ENCODE peak calls at places on chromosomes 2 and 18, in seven cellular contexts. One of them, this sample, is unnamed.

GRCh38 chr2:232876978-232877441 is 6.9 kb downstream of the SNORC start:
- DNase-seq in hepatocyte: no peak
- DNase-seq in heart left ventricle: no peak
- DNase-seq in neural progenitor cell: no peak
- DNase-seq in foreskin keratinocyte: no peak
- DNase-seq in effector memory CD4-positive, alpha-beta T cell: no peak
- DNase-seq in neuronal stem cell: no peak
- DNase-seq in this sample: no peak

GRCh38 chr2:96404446-96405373 is 69.1 kb downstream of the NCAPH start:
- DNase-seq in neuronal stem cell: no peak
- DNase-seq in foreskin keratinocyte: no peak
- DNase-seq in hepatocyte: no peak
- DNase-seq in effector memory CD4-positive, alpha-beta T cell: no peak
- DNase-seq in heart left ventricle: peak; percentile 34
- DNase-seq in neural progenitor cell: no peak
- DNase-seq in this sample: no peak

GRCh38 chr2:166661391-166661790 is 167.3 kb upstream of the SCN7A start:
- DNase-seq in foreskin keratinocyte: no peak
- DNase-seq in effector memory CD4-positive, alpha-beta T cell: no peak
- DNase-seq in hepatocyte: no peak
- DNase-seq in heart left ventricle: no peak
- DNase-seq in neuronal stem cell: no peak
- DNase-seq in neural progenitor cell: no peak
- DNase-seq in this sample: no peak

GRCh38 chr2:88600038-88600465 is 27.2 kb downstream of the EIF2AK3 start:
- DNase-seq in neural progenitor cell: peak; percentile 40
- DNase-seq in hepatocyte: peak; percentile 90
- DNase-seq in neuronal stem cell: peak; percentile 35
- DNase-seq in heart left ventricle: peak; percentile 48
- DNase-seq in effector memory CD4-positive, alpha-beta T cell: peak; percentile 17
- DNase-seq in foreskin keratinocyte: peak; percentile 99
- DNase-seq in this sample: no peak

GRCh38 chr2:179070895-179071294 is 21.0 kb upstream of the CCDC141 start:
- DNase-seq in neural progenitor cell: no peak
- DNase-seq in neuronal stem cell: no peak
- DNase-seq in foreskin keratinocyte: no peak
- DNase-seq in hepatocyte: no peak
- DNase-seq in effector memory CD4-positive, alpha-beta T cell: no peak
- DNase-seq in heart left ventricle: no peak
- DNase-seq in this sample: no peak

GRCh38 chr18:64219511-64219910 is 70.6 kb upstream of the LINC00305 start:
- DNase-seq in effector memory CD4-positive, alpha-beta T cell: no peak
- DNase-seq in neuronal stem cell: no peak
- DNase-seq in neural progenitor cell: no peak
- DNase-seq in foreskin keratinocyte: no peak
- DNase-seq in hepatocyte: no peak
- DNase-seq in heart left ventricle: no peak
- DNase-seq in this sample: no peak

GRCh38 chr18:12031836-12032235 is 50.5 kb downstream of the IMPA2 start:
- DNase-seq in hepatocyte: no peak
- DNase-seq in neural progenitor cell: no peak
- DNase-seq in heart left ventricle: peak; percentile 54
- DNase-seq in foreskin keratinocyte: no peak
- DNase-seq in neuronal stem cell: no peak
- DNase-seq in effector memory CD4-positive, alpha-beta T cell: no peak
- DNase-seq in this sample: no peak

GRCh38 chr18:13247506-13247905 is 28.9 kb downstream of the LDLRAD4 start:
- DNase-seq in neural progenitor cell: no peak
- DNase-seq in hepatocyte: no peak
- DNase-seq in neuronal stem cell: no peak
- DNase-seq in foreskin keratinocyte: no peak
- DNase-seq in effector memory CD4-positive, alpha-beta T cell: no peak
- DNase-seq in heart left ventricle: no peak
- DNase-seq in this sample: no peak

GRCh38 chr2:14423145-14423906 is 209.2 kb upstream of the LRATD1 start:
- DNase-seq in hepatocyte: no peak
- DNase-seq in heart left ventricle: no peak
- DNase-seq in effector memory CD4-positive, alpha-beta T cell: no peak
- DNase-seq in foreskin keratinocyte: no peak
- DNase-seq in neuronal stem cell: no peak
- DNase-seq in neural progenitor cell: no peak
- DNase-seq in this sample: no peak

GRCh38 chr2:100107911-100108647 is 34.3 kb downstream of the AFF3 start:
- DNase-seq in neural progenitor cell: no peak
- DNase-seq in effector memory CD4-positive, alpha-beta T cell: no peak
- DNase-seq in hepatocyte: no peak
- DNase-seq in heart left ventricle: no peak
- DNase-seq in foreskin keratinocyte: no peak
- DNase-seq in neuronal stem cell: no peak
- DNase-seq in this sample: no peak

GRCh38 chr2:180723712-180724111 is 256.7 kb upstream of the UBE2E3 start:
- DNase-seq in heart left ventricle: no peak
- DNase-seq in neural progenitor cell: no peak
- DNase-seq in hepatocyte: no peak
- DNase-seq in neuronal stem cell: no peak
- DNase-seq in effector memory CD4-positive, alpha-beta T cell: no peak
- DNase-seq in foreskin keratinocyte: no peak
- DNase-seq in this sample: no peak
- H3K4me1 ChIP-seq in heart left ventricle: no peaks in the 10 kb centered on the region
- H3K4me1 ChIP-seq in neural progenitor cell: no peaks in the 10 kb centered on the region
- H3K4me1 ChIP-seq in hepatocyte: no peaks in the 10 kb centered on the region
- H3K4me1 ChIP-seq in neuronal stem cell: no peaks in the 10 kb centered on the region
- H3K4me1 ChIP-seq in effector memory CD4-positive, alpha-beta T cell: no peaks in the 10 kb centered on the region
- H3K4me1 ChIP-seq in foreskin keratinocyte: no peaks in the 10 kb centered on the region
- H3K4me1 ChIP-seq in this sample: peaks cover 4% of the 10 kb centered on the region

DNA sequence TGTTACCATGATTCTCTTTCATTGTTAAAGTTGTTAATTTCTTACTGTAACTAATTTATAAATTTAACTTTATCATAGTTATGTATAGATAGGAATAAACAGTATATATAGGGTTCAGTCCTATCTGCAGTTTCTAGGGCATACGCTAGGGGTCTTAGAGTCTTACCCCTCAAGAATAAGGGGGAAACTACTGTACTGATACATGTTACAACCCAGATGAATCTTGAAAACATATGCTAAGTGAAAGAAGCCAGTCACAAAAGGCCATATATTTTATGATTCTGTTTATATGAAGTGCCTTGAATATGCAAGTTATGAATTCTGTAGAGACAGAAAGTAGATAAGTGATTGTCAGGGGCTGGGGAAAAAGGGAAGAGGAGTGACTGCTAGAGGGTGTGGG is 52.4 kb downstream of the RTN4 start:
- DNase-seq in hepatocyte: no peak
- DNase-seq in effector memory CD4-positive, alpha-beta T cell: no peak
- DNase-seq in neuronal stem cell: no peak
- DNase-seq in neural progenitor cell: no peak
- DNase-seq in foreskin keratinocyte: no peak
- DNase-seq in heart left ventricle: no peak
- DNase-seq in this sample: no peak
- H3K4me1 ChIP-seq in hepatocyte: peaks cover 21% of the 10 kb centered on the region
- H3K4me1 ChIP-seq in effector memory CD4-positive, alpha-beta T cell: peaks cover 9% of the 10 kb centered on the region
- H3K4me1 ChIP-seq in neuronal stem cell: peaks cover 2% of the 10 kb centered on the region
- H3K4me1 ChIP-seq in neural progenitor cell: peaks cover 5% of the 10 kb centered on the region
- H3K4me1 ChIP-seq in foreskin keratinocyte: peaks cover 49% of the 10 kb centered on the region
- H3K4me1 ChIP-seq in heart left ventricle: peaks cover 52% of the 10 kb centered on the region
- H3K4me1 ChIP-seq in this sample: peaks cover 65% of the 10 kb centered on the region

DNA sequence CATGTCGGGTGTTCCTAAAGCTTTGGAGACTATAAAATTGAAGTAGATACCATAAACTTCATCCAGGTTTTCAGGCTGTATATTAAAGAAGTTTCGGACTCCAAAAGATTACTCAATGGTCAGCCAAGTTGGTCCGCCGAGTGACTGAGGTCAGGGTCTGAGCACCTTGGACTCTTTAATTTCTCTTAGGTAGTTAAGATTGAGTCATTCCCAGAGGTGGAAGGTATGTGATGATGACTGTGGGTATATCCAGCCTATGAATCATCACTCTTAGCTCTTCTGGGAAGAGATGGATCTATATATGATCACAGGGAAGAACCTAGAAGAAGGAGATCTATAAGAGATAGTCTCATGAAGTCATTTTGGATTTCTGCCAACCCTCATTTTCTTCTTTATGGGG is 3.3 kb downstream of the ITGA6 start:
- DNase-seq in neuronal stem cell: no peak
- DNase-seq in effector memory CD4-positive, alpha-beta T cell: no peak
- DNase-seq in neural progenitor cell: no peak
- DNase-seq in hepatocyte: peak; percentile 22
- DNase-seq in heart left ventricle: no peak
- DNase-seq in foreskin keratinocyte: peak; percentile 69
- DNase-seq in this sample: no peak
- H3K4me1 ChIP-seq in neuronal stem cell: peaks cover 16% of the 10 kb centered on the region
- H3K4me1 ChIP-seq in effector memory CD4-positive, alpha-beta T cell: peaks cover 57% of the 10 kb centered on the region
- H3K4me1 ChIP-seq in neural progenitor cell: peaks cover 71% of the 10 kb centered on the region
- H3K4me1 ChIP-seq in hepatocyte: peaks cover 12% of the 10 kb centered on the region
- H3K4me1 ChIP-seq in heart left ventricle: peaks cover 58% of the 10 kb centered on the region
- H3K4me1 ChIP-seq in foreskin keratinocyte: peaks cover 29% of the 10 kb centered on the region
- H3K4me1 ChIP-seq in this sample: peaks cover 24% of the 10 kb centered on the region

GRCh38 chr2:152541712-152542111 is 175.5 kb downstream of the PRPF40A start:
- DNase-seq in neural progenitor cell: no peak
- DNase-seq in neuronal stem cell: no peak
- DNase-seq in effector memory CD4-positive, alpha-beta T cell: no peak
- DNase-seq in hepatocyte: no peak
- DNase-seq in heart left ventricle: no peak
- DNase-seq in foreskin keratinocyte: no peak
- DNase-seq in this sample: no peak
- H3K4me1 ChIP-seq in neural progenitor cell: peaks cover 36% of the 10 kb centered on the region
- H3K4me1 ChIP-seq in neuronal stem cell: peaks cover 22% of the 10 kb centered on the region
- H3K4me1 ChIP-seq in effector memory CD4-positive, alpha-beta T cell: no peaks in the 10 kb centered on the region
- H3K4me1 ChIP-seq in hepatocyte: peaks cover 38% of the 10 kb centered on the region
- H3K4me1 ChIP-seq in heart left ventricle: peaks cover 27% of the 10 kb centered on the region
- H3K4me1 ChIP-seq in foreskin keratinocyte: peaks cover 28% of the 10 kb centered on the region
- H3K4me1 ChIP-seq in this sample: peaks cover 33% of the 10 kb centered on the region

GRCh38 chr2:177633111-177633510 is 240.5 kb downstream of the AGPS start:
- DNase-seq in neuronal stem cell: no peak
- DNase-seq in foreskin keratinocyte: no peak
- DNase-seq in hepatocyte: no peak
- DNase-seq in neural progenitor cell: no peak
- DNase-seq in heart left ventricle: no peak
- DNase-seq in effector memory CD4-positive, alpha-beta T cell: no peak
- DNase-seq in this sample: no peak

GRCh38 chr2:177636672-177637071 is 244.1 kb downstream of the AGPS start:
- DNase-seq in heart left ventricle: no peak
- DNase-seq in foreskin keratinocyte: no peak
- DNase-seq in neural progenitor cell: no peak
- DNase-seq in neuronal stem cell: no peak
- DNase-seq in effector memory CD4-positive, alpha-beta T cell: no peak
- DNase-seq in hepatocyte: no peak
- DNase-seq in this sample: no peak

GRCh38 chr2:177631702-177632101 is 239.1 kb downstream of the AGPS start:
- DNase-seq in neural progenitor cell: no peak
- DNase-seq in heart left ventricle: no peak
- DNase-seq in hepatocyte: no peak
- DNase-seq in neuronal stem cell: no peak
- DNase-seq in effector memory CD4-positive, alpha-beta T cell: no peak
- DNase-seq in foreskin keratinocyte: no peak
- DNase-seq in this sample: no peak

GRCh38 chr2:177635696-177636095 is 243.1 kb downstream of the AGPS start:
- DNase-seq in foreskin keratinocyte: no peak
- DNase-seq in hepatocyte: no peak
- DNase-seq in neuronal stem cell: no peak
- DNase-seq in heart left ventricle: no peak
- DNase-seq in neural progenitor cell: no peak
- DNase-seq in effector memory CD4-positive, alpha-beta T cell: no peak
- DNase-seq in this sample: no peak

GRCh38 chr2:177633910-177634294 is 241.3 kb downstream of the AGPS start:
- DNase-seq in effector memory CD4-positive, alpha-beta T cell: no peak
- DNase-seq in heart left ventricle: no peak
- DNase-seq in foreskin keratinocyte: no peak
- DNase-seq in neuronal stem cell: no peak
- DNase-seq in hepatocyte: no peak
- DNase-seq in neural progenitor cell: no peak
- DNase-seq in this sample: no peak
- H3K4me1 ChIP-seq in effector memory CD4-positive, alpha-beta T cell: no peaks in the 10 kb centered on the region
- H3K4me1 ChIP-seq in heart left ventricle: peaks cover 17% of the 10 kb centered on the region
- H3K4me1 ChIP-seq in foreskin keratinocyte: no peaks in the 10 kb centered on the region
- H3K4me1 ChIP-seq in neuronal stem cell: peaks cover 6% of the 10 kb centered on the region
- H3K4me1 ChIP-seq in hepatocyte: no peaks in the 10 kb centered on the region
- H3K4me1 ChIP-seq in neural progenitor cell: peaks cover 6% of the 10 kb centered on the region
- H3K4me1 ChIP-seq in this sample: no peaks in the 10 kb centered on the region

DNA sequence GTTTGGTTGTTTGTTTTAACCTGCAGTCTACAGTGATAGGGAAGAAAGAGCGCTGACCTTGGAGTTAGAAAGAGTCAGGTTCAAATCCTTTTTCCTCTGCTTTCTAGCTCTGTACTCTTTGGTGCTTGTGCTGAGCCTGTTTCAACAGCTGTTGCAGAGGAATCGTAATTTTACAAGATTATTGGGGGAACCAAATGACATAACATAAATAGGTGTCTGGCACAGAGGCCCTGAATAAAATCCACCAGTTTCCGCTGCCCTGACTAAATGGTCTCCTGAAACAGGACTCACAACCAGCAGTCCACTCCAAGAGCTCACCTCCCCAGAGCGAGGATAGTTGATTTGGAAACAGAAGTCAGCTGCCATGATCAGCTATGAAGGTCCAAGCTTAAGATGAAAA is 125.0 kb upstream of the CDC42EP3 start:
- DNase-seq in hepatocyte: no peak
- DNase-seq in effector memory CD4-positive, alpha-beta T cell: no peak
- DNase-seq in foreskin keratinocyte: no peak
- DNase-seq in neural progenitor cell: no peak
- DNase-seq in heart left ventricle: no peak
- DNase-seq in neuronal stem cell: no peak
- DNase-seq in this sample: no peak
- H3K4me1 ChIP-seq in hepatocyte: peaks cover 21% of the 10 kb centered on the region
- H3K4me1 ChIP-seq in effector memory CD4-positive, alpha-beta T cell: no peaks in the 10 kb centered on the region
- H3K4me1 ChIP-seq in foreskin keratinocyte: peaks cover under 1% of the 10 kb centered on the region
- H3K4me1 ChIP-seq in neural progenitor cell: no peaks in the 10 kb centered on the region
- H3K4me1 ChIP-seq in heart left ventricle: peaks cover 14% of the 10 kb centered on the region
- H3K4me1 ChIP-seq in neuronal stem cell: no peaks in the 10 kb centered on the region
- H3K4me1 ChIP-seq in this sample: peaks cover 47% of the 10 kb centered on the region

DNA sequence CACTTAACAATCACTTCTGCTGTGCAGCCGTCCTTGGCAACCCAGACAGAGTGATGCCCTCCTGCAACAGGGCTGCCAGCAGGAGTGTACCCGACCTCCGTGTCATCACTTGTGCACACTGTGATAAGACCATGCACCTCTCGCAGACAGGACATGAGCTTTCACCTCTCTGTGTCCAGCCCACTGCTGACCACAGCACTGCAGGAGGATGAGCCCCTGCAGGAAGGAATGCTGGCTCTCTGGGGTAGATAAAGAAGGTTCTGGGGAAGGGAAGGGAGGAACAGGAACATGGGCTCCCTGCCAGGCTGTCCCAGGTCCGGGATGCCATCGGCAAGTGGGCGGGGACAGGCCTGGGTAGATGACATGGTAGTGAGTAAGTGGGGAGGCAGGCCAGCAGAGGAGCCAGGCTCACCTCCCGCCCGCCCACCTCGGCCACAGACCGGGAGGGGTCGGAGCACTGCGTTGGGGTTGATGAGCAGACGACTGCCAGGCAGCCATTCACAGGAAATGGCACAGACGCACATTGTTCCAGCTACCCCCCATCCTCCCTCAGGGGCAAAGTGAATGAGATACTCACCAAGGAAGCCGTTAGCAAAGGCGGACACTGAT is 18.6 kb upstream of the COL6A3 start:
- DNase-seq in effector memory CD4-positive, alpha-beta T cell: peak; percentile 36
- DNase-seq in neural progenitor cell: no peak
- DNase-seq in heart left ventricle: no peak
- DNase-seq in foreskin keratinocyte: peak; percentile 85
- DNase-seq in hepatocyte: no peak
- DNase-seq in neuronal stem cell: no peak
- DNase-seq in this sample: no peak
- H3K4me1 ChIP-seq in effector memory CD4-positive, alpha-beta T cell: peaks cover 60% of the 10 kb centered on the region
- H3K4me1 ChIP-seq in neural progenitor cell: no peaks in the 10 kb centered on the region
- H3K4me1 ChIP-seq in heart left ventricle: peaks cover 21% of the 10 kb centered on the region
- H3K4me1 ChIP-seq in foreskin keratinocyte: peaks cover 6% of the 10 kb centered on the region
- H3K4me1 ChIP-seq in hepatocyte: peaks cover 12% of the 10 kb centered on the region
- H3K4me1 ChIP-seq in neuronal stem cell: peaks cover 5% of the 10 kb centered on the region
- H3K4me1 ChIP-seq in this sample: peaks cover 16% of the 10 kb centered on the region

This sample was measured in thoracic aorta.